ENCODE peak calls at places on chromosomes 2 and 18, in nine cellular contexts. One of them, this sample, is unnamed.

GRCh38 chr2:149561309-149561926 is 26.2 kb downstream of the MMADHC start:
- DNase-seq in neural progenitor cell: peak; percentile 45
- DNase-seq in Kasumi-1: peak; percentile 42
- DNase-seq in GM12865: peak; percentile 58
- DNase-seq in activated naive CD4-positive, alpha-beta T cell: no peak
- DNase-seq in CD8-positive, alpha-beta T cell: no peak
- DNase-seq in AML-193: peak; percentile 31
- DNase-seq in AG20443: peak; percentile 13
- DNase-seq in glutamatergic neuron: no peak
- DNase-seq in this sample: peak; percentile 53

GRCh38 chr2:35822716-35823115 is 532.9 kb upstream of the CRIM1 start:
- DNase-seq in activated naive CD4-positive, alpha-beta T cell: no peak
- DNase-seq in AML-193: no peak
- DNase-seq in AG20443: no peak
- DNase-seq in CD8-positive, alpha-beta T cell: no peak
- DNase-seq in glutamatergic neuron: no peak
- DNase-seq in Kasumi-1: no peak
- DNase-seq in GM12865: no peak
- DNase-seq in neural progenitor cell: peak; percentile 83
- DNase-seq in this sample: no peak

GRCh38 chr2:39265315-39265714 is 21.5 kb upstream of the CDKL4 start:
- DNase-seq in glutamatergic neuron: no peak
- DNase-seq in GM12865: peak; percentile 29
- DNase-seq in neural progenitor cell: no peak
- DNase-seq in CD8-positive, alpha-beta T cell: no peak
- DNase-seq in AG20443: no peak
- DNase-seq in Kasumi-1: no peak
- DNase-seq in activated naive CD4-positive, alpha-beta T cell: no peak
- DNase-seq in AML-193: no peak
- DNase-seq in this sample: no peak

GRCh38 chr2:204249437-204249836 is 295.8 kb upstream of the PARD3B start:
- DNase-seq in GM12865: no peak
- DNase-seq in neural progenitor cell: no peak
- DNase-seq in AML-193: no peak
- DNase-seq in Kasumi-1: no peak
- DNase-seq in AG20443: no peak
- DNase-seq in CD8-positive, alpha-beta T cell: no peak
- DNase-seq in glutamatergic neuron: no peak
- DNase-seq in activated naive CD4-positive, alpha-beta T cell: no peak
- DNase-seq in this sample: no peak

GRCh38 chr2:236354973-236355595 is 90.9 kb upstream of the ASB18 start:
- DNase-seq in Kasumi-1: no peak
- DNase-seq in glutamatergic neuron: no peak
- DNase-seq in GM12865: no peak
- DNase-seq in AG20443: no peak
- DNase-seq in AML-193: no peak
- DNase-seq in activated naive CD4-positive, alpha-beta T cell: no peak
- DNase-seq in CD8-positive, alpha-beta T cell: no peak
- DNase-seq in neural progenitor cell: no peak
- DNase-seq in this sample: no peak

GRCh38 chr2:155748126-155748525 is 584.4 kb downstream of the NR4A2 start:
- DNase-seq in CD8-positive, alpha-beta T cell: no peak
- DNase-seq in activated naive CD4-positive, alpha-beta T cell: no peak
- DNase-seq in AG20443: no peak
- DNase-seq in glutamatergic neuron: peak; percentile 89
- DNase-seq in Kasumi-1: no peak
- DNase-seq in GM12865: no peak
- DNase-seq in neural progenitor cell: no peak
- DNase-seq in AML-193: no peak
- DNase-seq in this sample: no peak

GRCh38 chr2:169823996-169824372 is 721 bp downstream of the METTL5 start:
- DNase-seq in GM12865: no peak
- DNase-seq in AML-193: no peak
- DNase-seq in glutamatergic neuron: no peak
- DNase-seq in activated naive CD4-positive, alpha-beta T cell: no peak
- DNase-seq in neural progenitor cell: no peak
- DNase-seq in Kasumi-1: peak; percentile 49
- DNase-seq in CD8-positive, alpha-beta T cell: no peak
- DNase-seq in AG20443: no peak
- DNase-seq in this sample: no peak

GRCh38 chr18:34801769-34802168 is 91.7 kb downstream of the DTNA start:
- DNase-seq in Kasumi-1: no peak
- DNase-seq in AG20443: peak; percentile 56
- DNase-seq in AML-193: no peak
- DNase-seq in neural progenitor cell: no peak
- DNase-seq in activated naive CD4-positive, alpha-beta T cell: no peak
- DNase-seq in CD8-positive, alpha-beta T cell: no peak
- DNase-seq in GM12865: no peak
- DNase-seq in glutamatergic neuron: no peak
- DNase-seq in this sample: no peak

GRCh38 chr2:17334300-17334699 is 183.9 kb downstream of the RAD51AP2 start:
- DNase-seq in Kasumi-1: no peak
- DNase-seq in neural progenitor cell: no peak
- DNase-seq in AG20443: no peak
- DNase-seq in CD8-positive, alpha-beta T cell: no peak
- DNase-seq in GM12865: no peak
- DNase-seq in activated naive CD4-positive, alpha-beta T cell: no peak
- DNase-seq in AML-193: no peak
- DNase-seq in glutamatergic neuron: peak; percentile 49
- DNase-seq in this sample: no peak

GRCh38 chr18:61286867-61287266 is 46.4 kb upstream of the CDH20 start:
- DNase-seq in CD8-positive, alpha-beta T cell: no peak
- DNase-seq in Kasumi-1: no peak
- DNase-seq in AML-193: no peak
- DNase-seq in AG20443: no peak
- DNase-seq in glutamatergic neuron: no peak
- DNase-seq in neural progenitor cell: no peak
- DNase-seq in activated naive CD4-positive, alpha-beta T cell: no peak
- DNase-seq in GM12865: no peak
- DNase-seq in this sample: no peak

GRCh38 chr2:222038086-222038802 is 260.6 kb downstream of the PAX3 start:
- DNase-seq in CD8-positive, alpha-beta T cell: no peak
- DNase-seq in activated naive CD4-positive, alpha-beta T cell: no peak
- DNase-seq in AG20443: no peak
- DNase-seq in AML-193: peak; percentile 11
- DNase-seq in GM12865: no peak
- DNase-seq in Kasumi-1: peak; percentile 2
- DNase-seq in neural progenitor cell: no peak
- DNase-seq in glutamatergic neuron: no peak
- DNase-seq in this sample: no peak

GRCh38 chr2:24456610-24457556 is 34.2 kb upstream of the NCOA1 start:
- DNase-seq in AML-193: no peak
- DNase-seq in GM12865: no peak
- DNase-seq in AG20443: peak; percentile 94
- DNase-seq in CD8-positive, alpha-beta T cell: no peak
- DNase-seq in glutamatergic neuron: no peak
- DNase-seq in Kasumi-1: peak; percentile 21
- DNase-seq in neural progenitor cell: no peak
- DNase-seq in activated naive CD4-positive, alpha-beta T cell: no peak
- DNase-seq in this sample: no peak

GRCh38 chr2:241882090-241882625 is 12.6 kb downstream of the RTP5 start:
- DNase-seq in Kasumi-1: peak; percentile 42
- DNase-seq in GM12865: peak; percentile 68
- DNase-seq in glutamatergic neuron: no peak
- DNase-seq in AG20443: peak; percentile 63
- DNase-seq in neural progenitor cell: peak; percentile 43
- DNase-seq in activated naive CD4-positive, alpha-beta T cell: peak; percentile 31
- DNase-seq in AML-193: peak; percentile 37
- DNase-seq in CD8-positive, alpha-beta T cell: peak; percentile 57
- DNase-seq in this sample: peak; percentile 78

GRCh38 chr2:241680827-241681599 is 5.6 kb downstream of the DTYMK start:
- DNase-seq in GM12865: no peak
- DNase-seq in neural progenitor cell: no peak
- DNase-seq in activated naive CD4-positive, alpha-beta T cell: no peak
- DNase-seq in CD8-positive, alpha-beta T cell: no peak
- DNase-seq in AG20443: peak; percentile 96
- DNase-seq in glutamatergic neuron: no peak
- DNase-seq in Kasumi-1: no peak
- DNase-seq in AML-193: no peak
- DNase-seq in this sample: no peak

GRCh38 chr2:119111115-119111975 is 47.2 kb downstream of the C1QL2 start:
- DNase-seq in Kasumi-1: no peak
- DNase-seq in glutamatergic neuron: no peak
- DNase-seq in AG20443: no peak
- DNase-seq in AML-193: no peak
- DNase-seq in CD8-positive, alpha-beta T cell: no peak
- DNase-seq in neural progenitor cell: no peak
- DNase-seq in GM12865: no peak
- DNase-seq in activated naive CD4-positive, alpha-beta T cell: no peak
- DNase-seq in this sample: no peak

GRCh38 chr2:74429487-74430451 is 8.2 kb downstream of the WDR54 start:
- DNase-seq in Kasumi-1: no peak
- DNase-seq in AML-193: no peak
- DNase-seq in neural progenitor cell: no peak
- DNase-seq in AG20443: no peak
- DNase-seq in activated naive CD4-positive, alpha-beta T cell: no peak
- DNase-seq in CD8-positive, alpha-beta T cell: no peak
- DNase-seq in GM12865: no peak
- DNase-seq in glutamatergic neuron: no peak
- DNase-seq in this sample: no peak

GRCh38 chr2:168033966-168034365 is 213.4 kb downstream of the STK39 start:
- DNase-seq in AML-193: no peak
- DNase-seq in Kasumi-1: no peak
- DNase-seq in activated naive CD4-positive, alpha-beta T cell: no peak
- DNase-seq in AG20443: no peak
- DNase-seq in CD8-positive, alpha-beta T cell: no peak
- DNase-seq in glutamatergic neuron: no peak
- DNase-seq in neural progenitor cell: no peak
- DNase-seq in GM12865: no peak
- DNase-seq in this sample: no peak

GRCh38 chr2:120988741-120989555 is 253.3 kb downstream of the GLI2 start:
- DNase-seq in GM12865: no peak
- DNase-seq in glutamatergic neuron: peak; percentile 15
- DNase-seq in AML-193: no peak
- DNase-seq in Kasumi-1: no peak
- DNase-seq in AG20443: no peak
- DNase-seq in activated naive CD4-positive, alpha-beta T cell: no peak
- DNase-seq in CD8-positive, alpha-beta T cell: peak; percentile 7
- DNase-seq in neural progenitor cell: no peak
- DNase-seq in this sample: no peak

GRCh38 chr2:68918497-68918896 is 34.2 kb downstream of the GKN2 start:
- DNase-seq in AG20443: peak; percentile 2
- DNase-seq in neural progenitor cell: no peak
- DNase-seq in glutamatergic neuron: no peak
- DNase-seq in activated naive CD4-positive, alpha-beta T cell: no peak
- DNase-seq in CD8-positive, alpha-beta T cell: no peak
- DNase-seq in GM12865: no peak
- DNase-seq in Kasumi-1: no peak
- DNase-seq in AML-193: no peak
- DNase-seq in this sample: no peak

GRCh38 chr18:75066223-75066622 is 142.7 kb downstream of the PTGR3 start:
- DNase-seq in Kasumi-1: no peak
- DNase-seq in neural progenitor cell: no peak
- DNase-seq in AML-193: no peak
- DNase-seq in CD8-positive, alpha-beta T cell: no peak
- DNase-seq in activated naive CD4-positive, alpha-beta T cell: no peak
- DNase-seq in GM12865: no peak
- DNase-seq in glutamatergic neuron: no peak
- DNase-seq in AG20443: no peak
- DNase-seq in this sample: no peak

GRCh38 chr2:126949775-126950174 is 51.1 kb downstream of the TEX51 start:
- DNase-seq in Kasumi-1: no peak
- DNase-seq in neural progenitor cell: no peak
- DNase-seq in CD8-positive, alpha-beta T cell: no peak
- DNase-seq in activated naive CD4-positive, alpha-beta T cell: no peak
- DNase-seq in glutamatergic neuron: no peak
- DNase-seq in AML-193: no peak
- DNase-seq in AG20443: no peak
- DNase-seq in GM12865: no peak
- DNase-seq in this sample: no peak

GRCh38 chr2:217399288-217399687 is 539.4 kb upstream of the TNP1 start:
- DNase-seq in CD8-positive, alpha-beta T cell: no peak
- DNase-seq in AG20443: peak; percentile 34
- DNase-seq in Kasumi-1: no peak
- DNase-seq in AML-193: no peak
- DNase-seq in neural progenitor cell: no peak
- DNase-seq in glutamatergic neuron: no peak
- DNase-seq in GM12865: no peak
- DNase-seq in activated naive CD4-positive, alpha-beta T cell: no peak
- DNase-seq in this sample: no peak

GRCh38 chr18:69947361-69948106 is at the start of gene CD226:
- DNase-seq in AML-193: no peak
- DNase-seq in AG20443: no peak
- DNase-seq in GM12865: peak; percentile 71
- DNase-seq in Kasumi-1: no peak
- DNase-seq in activated naive CD4-positive, alpha-beta T cell: no peak
- DNase-seq in CD8-positive, alpha-beta T cell: no peak
- DNase-seq in neural progenitor cell: no peak
- DNase-seq in glutamatergic neuron: no peak
- DNase-seq in this sample: no peak